ENCODE peak calls at places on chromosomes 3 and 15, in eight cellular contexts. A, P, G, C, F, Q, L and B are unnamed samples.

GRCh38 chr3:190645932-190646331 is 132.0 kb downstream of the IL1RAP start:
- DNase-seq in A (no peak), P (no peak), G (no peak), C (no peak), F (no peak), Q (no peak), L (no peak), B (no peak)

GRCh38 chr3:52533623-52534280 is at the start of gene NT5DC2:
- DNase-seq in A (peak), P (peak), G (peak), C (peak), F (peak), Q (peak), L (peak), B (peak)

GRCh38 chr3:124492824-124493223 is 237.4 kb upstream of the UMPS start:
- DNase-seq in A (no peak), P (peak), G (peak), C (no peak), F (peak), Q (no peak), L (peak), B (no peak)

GRCh38 chr3:52679139-52679538 is 6.6 kb downstream of the PBRM1 start:
- DNase-seq in A (no peak), P (no peak), G (no peak), C (no peak), F (peak), Q (no peak), L (no peak), B (no peak)

GRCh38 chr3:13189639-13190375 is 116.6 kb upstream of the IQSEC1 start:
- DNase-seq in A (no peak), P (peak), G (peak), C (no peak), F (peak), Q (no peak), L (peak), B (no peak)

GRCh38 chr3:149466192-149466591 is 8.3 kb upstream of the TM4SF4 start:
- DNase-seq in A (no peak), P (peak), G (peak), C (no peak), F (no peak), Q (no peak), L (peak), B (no peak)

GRCh38 chr3:45864760-45865567 is 21.4 kb upstream of the CCR9 start:
- DNase-seq in A (no peak), P (no peak), G (no peak), C (no peak), F (no peak), Q (no peak), L (no peak), B (no peak)

GRCh38 chr3:128707935-128708494 is 18.0 kb upstream of the RAB7A start:
- DNase-seq in A (no peak), P (no peak), G (no peak), C (no peak), F (no peak), Q (no peak), L (no peak), B (no peak)

GRCh38 chr3:193996641-193997089 is 139.3 kb upstream of the HES1 start:
- DNase-seq in A (no peak), P (peak), G (no peak), C (no peak), F (no peak), Q (no peak), L (no peak), B (no peak)

GRCh38 chr15:56244237-56244810 is 645 bp upstream of the RFX7 start:
- DNase-seq in A (no peak), P (peak), G (peak), C (no peak), F (peak), Q (no peak), L (peak), B (no peak)

GRCh38 chr15:68574629-68575028 is 4.2 kb upstream of the CORO2B start:
- DNase-seq in A (no peak), P (no peak), G (no peak), C (no peak), F (no peak), Q (no peak), L (no peak), B (no peak)

GRCh38 chr15:61528590-61528929 is 299.5 kb upstream of the RORA start:
- DNase-seq in A (no peak), P (no peak), G (no peak), C (no peak), F (no peak), Q (no peak), L (no peak), B (no peak)

GRCh38 chr3:55244247-55244646 is 242.9 kb downstream of the WNT5A start:
- DNase-seq in A (no peak), P (no peak), G (no peak), C (no peak), F (no peak), Q (no peak), L (no peak), B (no peak)

GRCh38 chr3:117661636-117662095 is 952.1 kb downstream of the TUSC7 start:
- DNase-seq in A (no peak), P (peak), G (peak), C (no peak), F (no peak), Q (no peak), L (peak), B (no peak)

GRCh38 chr15:91291673-91292072 is 191.6 kb downstream of the SV2B start:
- DNase-seq in A (no peak), P (no peak), G (peak), C (no peak), F (no peak), Q (no peak), L (peak), B (no peak)

GRCh38 chr3:65678480-65678879 is 360.2 kb downstream of the MAGI1 start:
- DNase-seq in A (no peak), P (no peak), G (no peak), C (no peak), F (no peak), Q (no peak), L (no peak), B (no peak)

GRCh38 chr3:12288466-12289129 is at the start of gene PPARG:
- DNase-seq in A (no peak), P (peak), G (peak), C (no peak), F (peak), Q (no peak), L (peak), B (peak)

GRCh38 chr15:31497838-31498237 is 171.2 kb downstream of the KLF13 start:
- DNase-seq in A (no peak), P (no peak), G (no peak), C (no peak), F (no peak), Q (no peak), L (no peak), B (no peak)

GRCh38 chr15:66400351-66400774 is 13.7 kb downstream of the MAP2K1 start:
- DNase-seq in A (no peak), P (no peak), G (peak), C (no peak), F (no peak), Q (no peak), L (peak), B (no peak)

GRCh38 chr15:78061963-78062427 is 15.5 kb downstream of the TBC1D2B start:
- DNase-seq in A (no peak), P (peak), G (peak), C (no peak), F (peak), Q (no peak), L (peak), B (no peak)

GRCh38 chr3:46454209-46454595 is 10.5 kb downstream of the LTF start:
- DNase-seq in A (no peak), P (no peak), G (no peak), C (no peak), F (no peak), Q (no peak), L (no peak), B (no peak)

GRCh38 chr3:76063019-76063418 is 277.7 kb upstream of the ZNF717 start:
- DNase-seq in A (no peak), P (peak), G (peak), C (no peak), F (peak), Q (no peak), L (peak), B (no peak)

GRCh38 chr3:149881879-149882278 is 68.9 kb downstream of the RNF13 start:
- DNase-seq in A (no peak), P (no peak), G (no peak), C (no peak), F (no peak), Q (no peak), L (no peak), B (no peak)

GRCh38 chr15:70576276-70576675 is 187.1 kb downstream of the UACA start:
- DNase-seq in A (no peak), P (no peak), G (no peak), C (no peak), F (no peak), Q (no peak), L (no peak), B (no peak)